ENCODE peak calls at places on chromosomes 5 and 9, in seven cellular contexts. L is A673, W is NB4, V is progenitor cell of endocrine pancreas, J is uterus, K is Caco-2, C is nephron progenitor cell. U is an unnamed sample.

GRCh38 chr9:134626576-134627416 is 14.8 kb upstream of the COL5A1 start:
- DNase-seq in L (peak), W (no peak), V (no peak), J (peak), K (peak), C (no peak), U (no peak)

GRCh38 chr5:3277590-3278196 is 317.9 kb upstream of the IRX1 start:
- DNase-seq in L (no peak), W (no peak), V (no peak), J (no peak), K (no peak), C (no peak), U (no peak)

GRCh38 chr5:115873392-115873791 is 31.7 kb downstream of the AP3S1 start:
- DNase-seq in L (no peak), W (no peak), V (no peak), J (no peak), K (no peak), C (no peak), U (no peak)

GRCh38 chr5:158559643-158560042 is 540.1 kb downstream of the EBF1 start:
- DNase-seq in L (no peak), W (no peak), V (no peak), J (no peak), K (no peak), C (no peak), U (no peak)

GRCh38 chr5:61167382-61167781 is 5.1 kb upstream of the SMIM15 start:
- DNase-seq in L (peak), W (peak), V (no peak), J (no peak), K (no peak), C (no peak), U (peak)

GRCh38 chr5:123754903-123755302 is 242.9 kb downstream of the CSNK1G3 start:
- DNase-seq in L (peak), W (no peak), V (no peak), J (no peak), K (no peak), C (no peak), U (no peak)

GRCh38 chr5:132385321-132386105 is 16.0 kb downstream of the SLC22A5 start:
- DNase-seq in L (peak), W (peak), V (no peak), J (peak), K (no peak), C (peak), U (peak)

GRCh38 chr5:149818116-149818515 is 88.0 kb downstream of the PPARGC1B start:
- DNase-seq in L (no peak), W (no peak), V (no peak), J (no peak), K (no peak), C (no peak), U (no peak)

GRCh38 chr5:79806741-79807140 is 117.1 kb downstream of the CMYA5 start:
- DNase-seq in L (peak), W (peak), V (no peak), J (no peak), K (no peak), C (no peak), U (no peak)

GRCh38 chr5:73902327-73903051 is 276.5 kb downstream of the ARHGEF28 start:
- DNase-seq in L (peak), W (peak), V (no peak), J (no peak), K (no peak), C (peak), U (peak)

GRCh38 chr5:117947121-117947520 is 1041.2 kb downstream of the DTWD2 start:
- DNase-seq in L (no peak), W (no peak), V (no peak), J (no peak), K (no peak), C (no peak), U (no peak)

GRCh38 chr5:136563489-136563888 is 198.1 kb upstream of the TRPC7 start:
- DNase-seq in L (no peak), W (no peak), V (no peak), J (no peak), K (no peak), C (no peak), U (no peak)

GRCh38 chr5:156534086-156534485 is 207.1 kb downstream of the SGCD start:
- DNase-seq in L (no peak), W (no peak), V (no peak), J (no peak), K (no peak), C (no peak), U (no peak)

GRCh38 chr5:96641922-96642640 is 20.1 kb upstream of the CAST start:
- DNase-seq in L (no peak), W (no peak), V (no peak), J (no peak), K (peak), C (no peak), U (no peak)

GRCh38 chr5:132008961-132009680 is 2.3 kb downstream of the ACSL6 start:
- DNase-seq in L (no peak), W (no peak), V (no peak), J (peak), K (peak), C (no peak), U (no peak)

GRCh38 chr9:69121155-69122085 is 52.7 kb upstream of the TJP2 start:
- DNase-seq in L (peak), W (peak), V (peak), J (peak), K (peak), C (peak), U (peak)

GRCh38 chr5:16856531-16856930 is 79.6 kb downstream of the MYO10 start:
- DNase-seq in L (peak), W (peak), V (no peak), J (no peak), K (no peak), C (no peak), U (no peak)

GRCh38 chr5:180333661-180334060 is 19.5 kb downstream of the GFPT2 start:
- DNase-seq in L (no peak), W (no peak), V (no peak), J (no peak), K (no peak), C (no peak), U (no peak)

GRCh38 chr9:127505396-127506116 is 54.2 kb downstream of the LRSAM1 start:
- DNase-seq in L (peak), W (peak), V (peak), J (peak), K (peak), C (peak), U (peak)

GRCh38 chr5:150289551-150290390 is at the start of gene CAMK2A:
- DNase-seq in L (no peak), W (no peak), V (no peak), J (no peak), K (peak), C (no peak), U (peak)

DNA sequence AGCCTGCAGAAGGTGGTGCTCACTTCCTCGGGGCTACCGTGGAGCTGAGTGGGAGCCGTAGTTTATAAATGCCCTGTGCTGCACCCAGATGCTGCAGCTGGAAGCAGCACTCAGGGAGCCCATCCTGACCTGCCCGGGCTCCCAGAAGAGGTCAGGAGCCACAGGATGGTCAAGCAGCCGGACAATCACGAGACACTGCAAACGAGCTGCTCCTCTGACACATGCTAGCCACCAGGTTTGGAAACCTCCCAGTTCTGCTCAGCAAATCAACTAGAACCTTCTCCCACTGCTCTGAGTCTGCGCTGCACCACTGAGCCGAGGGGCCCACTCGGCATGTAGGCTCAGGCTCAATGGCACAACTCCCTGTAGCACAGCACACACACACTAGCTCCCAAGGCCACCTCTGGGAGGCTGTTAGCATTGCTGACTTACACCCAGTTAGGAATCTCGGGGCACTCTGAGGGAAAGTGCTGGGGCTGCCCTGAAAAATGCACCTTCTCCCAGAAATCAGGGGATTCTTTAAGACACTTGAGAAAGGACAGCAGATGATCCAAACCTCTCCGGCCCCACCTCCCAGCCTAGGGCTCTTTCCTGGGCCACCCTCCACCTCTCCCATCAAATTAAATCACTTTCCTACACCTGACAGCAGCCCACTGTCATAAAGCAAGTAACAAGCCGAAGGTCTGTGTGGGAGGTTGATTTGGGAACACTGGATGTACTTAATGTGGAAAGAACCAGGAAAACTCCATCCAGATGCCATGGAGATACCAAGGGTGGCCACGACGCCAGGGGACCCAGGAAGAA is 59.1 kb downstream of the PSMB7 start:
- DNase-seq in L (no peak), W (no peak), V (no peak), J (no peak), K (no peak), C (no peak), U (no peak)
- TF ChIP-seq CTCF in L (no peak), W (no peak), V (no peak), J (no peak), K (no peak), C (no peak), U (no peak)

DNA sequence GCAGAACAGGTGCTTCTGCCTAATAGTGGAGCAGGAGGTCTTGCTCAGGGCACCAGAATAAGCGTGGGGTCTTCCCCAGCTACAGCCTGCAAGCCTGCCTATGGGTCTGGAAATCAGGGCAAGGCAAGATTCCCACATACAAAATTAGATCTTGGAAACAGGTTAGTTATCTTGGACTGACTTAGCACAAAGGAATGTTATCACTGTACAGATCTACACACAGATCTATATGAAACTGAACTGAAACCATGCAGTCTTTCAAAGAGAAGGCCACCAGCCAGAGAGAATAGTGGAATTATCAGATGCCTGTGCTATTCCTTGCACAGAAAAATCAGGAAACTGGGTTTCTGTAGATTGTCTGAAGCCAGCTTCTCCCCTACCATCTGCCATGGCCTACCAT is 585.7 kb downstream of the ACTL7B start:
- DNase-seq in L (no peak), W (no peak), V (no peak), J (no peak), K (no peak), C (no peak), U (no peak)
- TF ChIP-seq CTCF in L (no peak), W (no peak), V (no peak), J (no peak), K (no peak), C (no peak), U (no peak)

DNA sequence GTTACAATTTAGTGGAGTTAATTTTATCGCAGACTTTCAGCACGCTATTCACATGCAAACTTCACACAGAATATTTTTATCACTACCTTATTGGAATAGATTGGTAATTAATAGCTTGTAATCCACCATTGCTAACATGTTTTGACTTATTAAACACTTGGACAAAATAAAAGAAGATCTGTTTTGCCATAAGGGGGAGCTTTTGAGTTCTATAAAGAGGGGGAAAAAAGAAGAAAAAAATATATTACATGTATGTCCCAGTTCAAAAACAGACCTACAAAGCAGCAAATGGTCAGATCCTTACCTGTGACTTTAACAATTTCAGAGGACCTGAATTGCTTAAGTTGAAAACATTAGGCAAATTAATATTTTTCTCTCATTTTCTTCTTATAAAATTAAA is 1.2 kb upstream of the PAPPA start:
- DNase-seq in L (peak), W (no peak), V (no peak), J (no peak), K (no peak), C (no peak), U (no peak)
- TF ChIP-seq CTCF in L (peak), W (no peak), V (peak), J (peak), K (peak), C (peak), U (no peak)

GRCh38 chr9:99189186-99189585 is 32.6 kb downstream of the ALG2 start:
- DNase-seq in L (no peak), W (no peak), V (no peak), J (no peak), K (no peak), C (no peak), U (no peak)

GRCh38 chr9:99190597-99191283 is 31.0 kb downstream of the ALG2 start:
- DNase-seq in L (no peak), W (no peak), V (no peak), J (no peak), K (no peak), C (no peak), U (no peak)

GRCh38 chr9:99189887-99190596 is 31.7 kb downstream of the ALG2 start:
- DNase-seq in L (no peak), W (no peak), V (no peak), J (no peak), K (no peak), C (no peak), U (no peak)

GRCh38 chr9:99193466-99193821 is 28.3 kb downstream of the ALG2 start:
- DNase-seq in L (no peak), W (no peak), V (no peak), J (no peak), K (no peak), C (no peak), U (no peak)

GRCh38 chr9:99192786-99193465 is 28.8 kb downstream of the ALG2 start:
- DNase-seq in L (peak), W (peak), V (no peak), J (no peak), K (no peak), C (no peak), U (no peak)
- TF ChIP-seq CTCF in L (peak), W (peak), V (peak), J (no peak), K (no peak), C (no peak), U (no peak)

DNA sequence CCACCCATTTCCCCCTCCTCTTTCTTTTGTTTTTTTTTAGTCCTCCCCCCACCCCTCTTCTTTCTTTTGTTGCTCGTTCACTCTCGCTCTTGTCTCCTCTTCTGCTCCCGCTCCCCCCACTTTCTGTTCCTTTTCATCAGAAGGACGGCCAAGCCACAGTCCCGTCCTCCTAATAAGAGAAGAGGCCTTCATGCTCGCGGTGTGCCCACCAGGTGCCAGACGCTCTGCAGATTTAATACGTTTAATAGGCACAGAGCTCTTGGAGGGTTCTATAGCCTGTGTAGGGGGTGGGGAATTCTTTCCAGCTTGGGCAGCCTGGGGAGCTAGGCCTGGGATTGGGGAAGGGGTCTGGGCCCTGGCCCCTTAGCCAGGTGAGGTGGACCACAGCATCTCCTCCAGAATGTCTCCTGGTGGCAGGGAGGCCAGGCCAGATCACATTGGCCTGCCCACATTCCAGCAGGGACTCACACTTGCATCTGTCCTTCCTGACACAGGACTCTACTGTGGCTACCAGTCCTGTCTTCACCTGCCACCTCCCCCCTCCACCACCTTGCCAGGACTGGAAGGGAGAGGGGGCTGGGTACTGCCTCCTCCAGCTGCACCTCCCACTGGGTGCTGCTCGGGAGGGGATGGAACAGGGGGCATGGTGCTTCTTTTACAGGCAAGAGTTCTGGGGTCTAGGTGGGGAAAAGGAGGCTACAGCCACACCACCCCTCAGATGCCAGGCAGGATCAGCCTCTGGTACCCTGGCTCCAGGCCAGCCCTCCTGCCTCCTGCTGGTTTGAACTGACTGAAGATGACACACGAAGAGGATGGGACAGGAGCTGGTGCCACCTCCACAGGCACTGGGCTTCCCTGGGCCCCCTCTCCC is 6.1 kb upstream of the BARX1 start:
- DNase-seq in L (no peak), W (no peak), V (no peak), J (no peak), K (no peak), C (no peak), U (no peak)
- TF ChIP-seq CTCF in L (no peak), W (no peak), V (no peak), J (no peak), K (no peak), C (no peak), U (no peak)

DNA sequence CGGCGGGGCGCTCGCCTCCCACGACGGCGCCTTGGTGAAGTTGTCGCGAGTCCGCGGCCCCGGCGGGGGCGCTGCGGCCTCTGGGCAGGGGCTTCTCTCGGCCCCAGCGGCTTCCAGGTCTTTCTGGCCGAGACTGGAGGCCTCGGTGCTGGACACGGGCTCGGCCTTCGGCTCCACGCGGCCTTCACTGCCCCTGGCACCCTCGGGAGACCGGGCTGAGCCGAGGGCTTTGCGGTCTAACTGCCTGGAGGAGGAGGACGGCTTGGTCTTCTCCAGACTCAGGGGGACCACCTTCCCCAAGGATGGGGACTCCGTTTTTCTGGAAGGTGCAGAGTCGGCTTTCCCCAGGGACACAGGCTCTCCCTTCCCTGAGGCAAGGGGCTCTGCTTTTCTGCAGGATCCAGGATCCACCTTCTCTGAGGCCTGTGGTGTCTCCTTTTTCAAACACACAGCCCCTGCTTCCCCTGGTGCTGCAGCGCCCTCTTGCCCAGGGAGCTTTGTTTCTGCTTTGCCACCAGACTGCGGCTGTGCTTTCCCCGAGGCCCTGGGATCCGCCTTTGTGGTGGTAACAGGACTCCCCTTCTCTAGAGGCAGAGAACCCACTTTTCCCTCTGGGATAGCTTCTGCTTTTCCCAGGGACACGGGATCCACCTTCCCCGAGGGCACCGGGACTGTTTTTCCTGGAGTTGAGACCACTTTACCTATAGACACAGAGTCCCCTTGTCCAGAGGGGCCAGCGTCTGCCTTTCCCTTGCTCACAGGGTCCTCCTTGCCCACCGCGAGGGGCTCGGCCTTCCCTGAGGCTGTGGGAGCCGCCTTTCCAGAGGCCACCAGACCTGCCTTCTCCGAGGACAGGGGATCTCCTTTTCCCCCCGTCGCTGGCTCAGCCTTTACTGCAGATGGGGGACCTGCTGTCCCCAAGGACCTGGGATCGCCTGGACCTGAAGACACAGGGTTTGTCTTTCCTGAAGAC is 12.3 kb downstream of the GPRIN1 start:
- DNase-seq in L (no peak), W (peak), V (no peak), J (no peak), K (no peak), C (no peak), U (no peak)
- TF ChIP-seq CTCF in L (no peak), W (peak), V (no peak), J (no peak), K (no peak), C (no peak), U (no peak)

DNA sequence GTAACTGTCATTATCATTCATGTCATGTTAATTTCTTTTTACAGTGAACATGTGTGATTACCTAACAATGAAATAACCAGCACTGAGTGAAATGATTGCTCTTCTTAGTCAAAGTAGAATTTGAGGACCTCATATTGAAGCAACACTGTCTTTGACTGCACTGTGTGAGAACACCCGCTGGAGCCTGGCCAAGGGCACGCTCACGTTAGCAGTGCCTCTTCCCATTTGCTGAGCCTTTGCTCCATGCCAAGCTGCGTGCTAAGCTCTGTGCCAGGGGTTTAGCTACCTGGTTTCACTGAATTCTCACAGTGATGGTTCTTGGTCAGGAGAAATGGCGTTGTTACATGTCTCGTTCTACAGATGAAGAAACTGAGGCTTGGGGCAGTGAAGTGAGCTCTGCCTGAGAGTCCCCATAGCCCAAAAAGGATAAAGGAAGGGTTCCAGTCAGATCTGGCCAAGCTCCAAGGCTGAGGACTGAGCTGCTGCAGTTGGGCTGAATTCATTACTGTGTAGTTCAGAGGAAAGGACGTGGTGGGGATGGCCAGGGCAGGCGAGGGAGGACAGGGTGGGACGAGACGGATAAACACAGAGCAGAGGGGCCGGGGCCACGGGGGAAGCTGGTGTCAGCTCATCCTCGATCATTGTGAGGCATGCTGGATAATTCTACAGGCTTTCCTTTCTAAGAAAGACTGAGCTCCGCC is 16.6 kb downstream of the HMCN2 start:
- DNase-seq in L (no peak), W (no peak), V (no peak), J (peak), K (no peak), C (no peak), U (no peak)
- TF ChIP-seq CTCF in L (no peak), W (no peak), V (no peak), J (no peak), K (no peak), C (no peak), U (no peak)